ENCODE peak calls at places on chromosomes 5 and 9, in six cellular contexts. M is dorsolateral prefrontal cortex; L is CD8-positive, alpha-beta T cell; J is RWPE2; X is A549; V is GM23338. Y is an unnamed sample.
A peak's percentile ranks its signal among the peaks of the same experiment; 100 is the strongest.

GRCh38 chr9:85510830-85511504 is 230.8 kb downstream of the AGTPBP1 start:
- DNase-seq in M (no peak), X (no peak), L (no peak), V (no peak), J (no peak), Y (no peak)

GRCh38 chr5:42569953-42570548 is 146.8 kb downstream of the GHR start:
- DNase-seq in L (no peak), J (no peak), X (no peak), M (no peak), V (no peak), Y (no peak)

GRCh38 chr5:102554092-102554491 is 55.3 kb upstream of the SLCO6A1 start:
- DNase-seq in L (no peak), J (no peak), X (no peak), V (peak; percentile 13), M (no peak), Y (peak; percentile 27)

GRCh38 chr9:121671612-121672155 is 20.2 kb downstream of the DAB2IP start:
- DNase-seq in M (no peak), X (no peak), J (no peak), V (no peak), L (no peak), Y (no peak)

GRCh38 chr5:123937230-123937629 is 425.3 kb downstream of the CSNK1G3 start:
- DNase-seq in V (peak; percentile 91), M (no peak), X (peak; percentile 71), L (no peak), J (no peak), Y (peak; percentile 64)

GRCh38 chr5:131976414-131977211 is 31.1 kb upstream of the MEIKIN start:
- DNase-seq in L (no peak), M (no peak), V (no peak), X (no peak), J (no peak), Y (no peak)

GRCh38 chr5:109100971-109101370 is 308.8 kb downstream of the PJA2 start:
- DNase-seq in V (no peak), M (no peak), L (no peak), J (no peak), X (no peak), Y (no peak)

GRCh38 chr5:1281038-1281882 is 13.6 kb downstream of the TERT start:
- DNase-seq in X (no peak), M (no peak), L (no peak), V (no peak), J (peak; percentile 54), Y (no peak)

GRCh38 chr5:136814621-136815378 is 449.5 kb upstream of the TRPC7 start:
- DNase-seq in X (no peak), M (no peak), L (no peak), J (no peak), V (no peak), Y (no peak)

GRCh38 chr5:31449175-31449574 is 82.7 kb downstream of the DROSHA start:
- DNase-seq in V (no peak), L (no peak), J (no peak), M (no peak), X (no peak), Y (peak; percentile 23)

GRCh38 chr9:121201045-121201737 is 478 bp downstream of the RAB14 start:
- DNase-seq in V (peak; percentile 60), L (peak; percentile 43), X (no peak), M (no peak), J (no peak), Y (no peak)

GRCh38 chr5:131466171-131466766 is 168.8 kb downstream of the RAPGEF6 start:
- DNase-seq in J (no peak), V (no peak), X (peak; percentile 12), M (no peak), L (no peak), Y (peak; percentile 18)

GRCh38 chr9:129126789-129127618 is 15.8 kb downstream of the PTPA start:
- DNase-seq in X (no peak), J (no peak), V (peak; percentile 77), M (no peak), L (no peak), Y (peak; percentile 95)

GRCh38 chr5:24065786-24066185 is 558.4 kb downstream of the PRDM9 start:
- DNase-seq in J (no peak), V (no peak), X (no peak), L (no peak), M (no peak), Y (no peak)

GRCh38 chr5:119453045-119453383 is 717 bp downstream of the HSD17B4 start:
- DNase-seq in X (peak; percentile 14), V (no peak), M (no peak), L (no peak), J (no peak), Y (peak; percentile 21)

GRCh38 chr5:73140801-73141200 is 20.4 kb downstream of the TMEM171 start:
- DNase-seq in M (no peak), V (no peak), J (no peak), L (no peak), X (no peak), Y (no peak)

GRCh38 chr9:131942076-131942720 is 137.5 kb downstream of the MED27 start:
- DNase-seq in M (no peak), J (no peak), X (no peak), L (no peak), V (no peak), Y (no peak)

GRCh38 chr9:117825609-117826347 is 121.6 kb downstream of the TLR4 start:
- DNase-seq in M (no peak), L (peak; percentile 40), X (no peak), J (no peak), V (no peak), Y (no peak)

GRCh38 chr9:107488400-107489143 is 997 bp downstream of the KLF4 start:
- DNase-seq in V (peak; percentile 50), L (no peak), X (peak; percentile 61), J (peak; percentile 66), M (no peak), Y (no peak)

GRCh38 chr9:20398511-20399338 is 223.6 kb downstream of the MLLT3 start:
- DNase-seq in J (no peak), M (no peak), L (no peak), V (no peak), X (no peak), Y (no peak)

GRCh38 chr5:172102913-172103629 is 85.0 kb downstream of the STK10 start:
- DNase-seq in V (peak; percentile 77), L (no peak), M (no peak), X (peak; percentile 73), J (peak; percentile 97), Y (peak; percentile 38)

GRCh38 chr9:114908104-114908621 is 22.2 kb downstream of the TNFSF8 start:
- DNase-seq in X (peak; percentile 97), V (no peak), L (no peak), J (peak; percentile 93), M (no peak), Y (no peak)

GRCh38 chr5:156219483-156219882 is 107.5 kb upstream of the SGCD start:
- DNase-seq in M (no peak), X (no peak), V (no peak), L (no peak), J (no peak), Y (no peak)

GRCh38 chr5:142844881-142845280 is 74.7 kb downstream of the ARHGAP26 start:
- DNase-seq in X (no peak), M (no peak), L (no peak), V (no peak), J (no peak), Y (no peak)

GRCh38 chr5:142847898-142848790 is 78.0 kb downstream of the ARHGAP26 start:
- DNase-seq in M (no peak), V (no peak), J (no peak), X (no peak), L (no peak), Y (no peak)

GRCh38 chr5:142846402-142846801 is 76.2 kb downstream of the ARHGAP26 start:
- DNase-seq in J (no peak), M (no peak), X (no peak), L (no peak), V (no peak), Y (no peak)

GRCh38 chr5:142845402-142845901 is 75.3 kb downstream of the ARHGAP26 start:
- DNase-seq in L (no peak), J (no peak), V (no peak), M (peak; percentile 48), X (no peak), Y (no peak)

DNA sequence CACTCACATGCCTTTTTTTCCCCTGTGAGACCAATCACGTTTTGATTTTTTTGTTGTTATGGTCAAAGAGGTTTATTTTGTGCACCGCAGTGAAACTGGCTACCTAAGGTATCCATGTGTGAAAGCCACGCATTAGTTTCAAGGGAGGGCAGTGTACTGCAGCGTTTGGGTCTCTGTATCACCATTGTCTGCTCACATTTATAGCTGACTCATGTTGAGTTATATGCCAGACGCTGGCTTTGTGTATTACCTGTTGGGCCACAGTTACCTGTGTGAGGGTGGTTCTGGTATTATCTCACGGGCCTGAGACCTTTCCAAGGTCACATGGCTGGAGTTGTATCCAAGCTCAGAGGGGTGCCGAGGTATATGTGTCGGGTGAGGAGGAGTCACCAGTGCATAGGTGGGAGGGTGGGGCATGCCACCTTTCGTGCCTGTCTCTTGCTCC is 75.8 kb downstream of the ARHGAP26 start:
- DNase-seq in X (no peak), M (no peak), V (no peak), J (no peak), L (no peak), Y (no peak)
- TF ChIP-seq CTCF in X (no peak), M (no peak), V (no peak), J (no peak), L (no peak), Y (no peak)

DNA sequence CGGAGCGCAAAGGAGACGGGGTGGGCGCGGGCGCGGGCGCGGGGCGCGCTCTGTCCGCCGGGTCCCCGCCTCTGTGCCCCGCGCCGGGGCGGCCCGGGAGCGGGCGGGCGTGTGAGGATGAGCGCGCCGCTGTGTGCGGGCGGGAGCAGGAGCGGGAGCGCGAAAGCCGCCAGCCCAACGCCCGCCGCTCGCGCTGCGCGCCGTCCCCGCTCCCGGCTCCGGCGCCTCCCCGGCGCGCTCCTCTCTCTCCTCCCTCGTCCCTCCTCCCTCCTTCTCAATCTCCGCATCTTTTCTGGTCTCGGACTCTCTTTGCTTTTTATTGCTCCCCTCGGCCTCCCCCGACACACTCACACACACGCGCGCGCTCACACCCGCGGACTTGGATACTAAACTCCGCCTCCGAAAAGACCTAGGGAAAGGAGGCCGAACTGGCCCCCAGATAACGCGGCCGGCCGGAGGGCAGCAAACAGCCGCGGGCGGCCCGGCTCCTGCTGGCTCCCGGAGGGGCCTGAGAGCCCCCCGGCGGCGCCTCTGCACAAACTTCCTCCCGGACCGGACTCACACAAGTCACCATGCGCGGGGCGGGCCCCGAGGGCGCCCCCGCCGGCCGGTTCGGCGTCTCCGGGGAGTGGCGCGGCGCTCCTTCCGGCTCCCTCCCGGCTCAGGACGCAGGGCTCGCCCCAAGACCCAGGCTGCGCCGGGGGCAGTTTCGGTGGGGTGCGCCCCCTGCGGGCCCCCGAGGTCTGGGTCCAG is at the start of gene FIBCD1:
- DNase-seq in V (peak; percentile 80), M (no peak), J (no peak), L (no peak), X (peak; percentile 73), Y (peak; percentile 45)
- H3K4me3 ChIP-seq in V (peak within 1 kb of the TSS; percentile 96), M (peak within 1 kb of the TSS; percentile 55), J (peak within 1 kb of the TSS; percentile 61), L (no peak within 1 kb of the TSS), X (peak within 1 kb of the TSS; percentile 63), Y (peak within 1 kb of the TSS; percentile 55)

GRCh38 chr9:8492034-8492433 is 692.5 kb upstream of the DMAC1 start:
- DNase-seq in V (peak; percentile 72), J (no peak), L (no peak), X (no peak), M (no peak), Y (no peak)
- H3K27ac ChIP-seq in V (no peak overlapping the region), J (no peak overlapping the region), L (no peak overlapping the region), X (no peak overlapping the region), M (no peak overlapping the region), Y (no peak overlapping the region)

DNA sequence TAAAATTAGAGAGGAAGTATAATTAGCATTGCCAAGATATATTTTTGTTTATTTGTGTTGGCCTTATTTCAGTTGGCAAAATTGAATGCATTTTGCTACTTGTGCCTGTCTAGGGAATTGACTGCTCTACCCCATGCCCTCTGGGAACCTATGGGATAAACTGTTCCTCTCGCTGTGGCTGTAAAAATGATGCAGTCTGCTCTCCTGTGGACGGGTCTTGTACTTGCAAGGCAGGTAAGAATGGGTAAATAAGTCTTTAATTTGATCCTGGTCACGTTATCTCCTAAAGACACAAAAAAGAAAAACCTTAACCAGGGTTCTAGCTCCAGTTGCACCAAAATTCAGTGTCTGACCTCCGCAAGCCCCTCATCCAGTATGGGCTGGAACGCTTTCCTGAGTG is 98.4 kb upstream of the PRRC1 start:
- DNase-seq in L (no peak), V (no peak), M (no peak), J (no peak), X (peak; percentile 9), Y (no peak)
- TF ChIP-seq CTCF in L (no peak), V (peak; percentile 33), M (no peak), J (no peak), X (no peak), Y (no peak)